ENCODE peak calls at places on chromosomes 6 and 20, in seven cellular contexts. T is OCI-LY7, B is psoas muscle, P is heart left ventricle, E is progenitor cell of endocrine pancreas, F is IMR-90, L is pancreas. W is an unnamed sample.

GRCh38 chr6:55058682-55059081 is 115.6 kb upstream of the HCRTR2 start:
- DNase-seq in T (no peak), B (no peak), P (no peak), E (no peak), F (no peak), L (no peak), W (no peak)

GRCh38 chr6:56806368-56806767 is 148.5 kb upstream of the BEND6 start:
- DNase-seq in T (no peak), B (no peak), P (no peak), E (no peak), F (no peak), L (no peak), W (no peak)

GRCh38 chr20:10721112-10721896 is 47.5 kb upstream of the JAG1 start:
- DNase-seq in T (no peak), B (no peak), P (no peak), E (no peak), F (peak), L (no peak), W (no peak)

GRCh38 chr6:72622094-72622540 is 253 bp downstream of the KCNQ5 start:
- DNase-seq in T (peak), B (peak), P (peak), E (peak), F (peak), L (peak), W (no peak)

GRCh38 chr6:16966821-16967817 is 134.7 kb upstream of the STMND1 start:
- DNase-seq in T (no peak), B (no peak), P (no peak), E (no peak), F (no peak), L (no peak), W (no peak)

GRCh38 chr6:127582777-127583462 is 5.9 kb downstream of the C6orf58 start:
- DNase-seq in T (no peak), B (no peak), P (no peak), E (no peak), F (peak), L (no peak), W (no peak)

GRCh38 chr6:127051571-127052260 is 66.8 kb upstream of the RSPO3 start:
- DNase-seq in T (no peak), B (no peak), P (no peak), E (no peak), F (peak), L (no peak), W (no peak)

GRCh38 chr20:63290677-63291472 is 2.1 kb upstream of the COL20A1 start:
- DNase-seq in T (peak), B (peak), P (peak), E (peak), F (peak), L (peak), W (peak)

GRCh38 chr6:37048851-37049734 is 43.6 kb downstream of the FGD2 start:
- DNase-seq in T (peak), B (peak), P (no peak), E (no peak), F (peak), L (peak), W (peak)

GRCh38 chr6:89311853-89312531 is 3.1 kb downstream of the GABRR2 start:
- DNase-seq in T (peak), B (peak), P (peak), E (peak), F (peak), L (no peak), W (peak)

GRCh38 chr6:132819405-132820145 is 5.2 kb downstream of the RPS12 start:
- DNase-seq in T (peak), B (no peak), P (no peak), E (no peak), F (peak), L (no peak), W (no peak)

GRCh38 chr6:28634758-28635546 is 109.3 kb downstream of the GPX5 start:
- DNase-seq in T (no peak), B (no peak), P (no peak), E (no peak), F (no peak), L (no peak), W (no peak)

GRCh38 chr20:49790077-49790798 is 22.4 kb upstream of the SLC9A8 start:
- DNase-seq in T (no peak), B (peak), P (no peak), E (no peak), F (peak), L (no peak), W (no peak)

GRCh38 chr6:31821301-31822037 is 6.1 kb upstream of the HSPA1B start:
- DNase-seq in T (peak), B (peak), P (peak), E (peak), F (peak), L (peak), W (peak)

GRCh38 chr6:35267897-35268296 is 8.4 kb downstream of the ZNF76 start:
- DNase-seq in T (no peak), B (no peak), P (no peak), E (no peak), F (no peak), L (no peak), W (no peak)

GRCh38 chr6:45677381-45677992 is 299.8 kb upstream of the SUPT3H start:
- DNase-seq in T (peak), B (no peak), P (no peak), E (no peak), F (peak), L (no peak), W (peak)

GRCh38 chr6:20211941-20212391 is 303 bp downstream of the MBOAT1 start:
- DNase-seq in T (no peak), B (no peak), P (peak), E (no peak), F (no peak), L (peak), W (peak)

GRCh38 chr6:15962449-15962764 is 166.5 kb upstream of the MYLIP start:
- DNase-seq in T (peak), B (no peak), P (no peak), E (no peak), F (peak), L (no peak), W (no peak)

GRCh38 chr6:16355699-16356481 is 117.5 kb downstream of the GMPR start:
- DNase-seq in T (no peak), B (no peak), P (no peak), E (no peak), F (no peak), L (no peak), W (no peak)

GRCh38 chr6:166673309-166673708 is 46.3 kb upstream of the RPS6KA2 start:
- DNase-seq in T (no peak), B (no peak), P (no peak), E (no peak), F (no peak), L (peak), W (no peak)

GRCh38 chr20:33450867-33451266 is 7.3 kb upstream of the SNTA1 start:
- DNase-seq in T (no peak), B (no peak), P (no peak), E (no peak), F (peak), L (no peak), W (peak)

GRCh38 chr6:52243282-52243893 is 912 bp downstream of the IL17F start:
- DNase-seq in T (no peak), B (no peak), P (no peak), E (no peak), F (peak), L (no peak), W (no peak)

GRCh38 chr20:4795394-4795793 is 73.7 kb downstream of the PRND start:
- DNase-seq in T (no peak), B (no peak), P (no peak), E (no peak), F (peak), L (no peak), W (no peak)

GRCh38 chr6:96235927-96236326 is 220.2 kb downstream of the FUT9 start:
- DNase-seq in T (no peak), B (no peak), P (no peak), E (no peak), F (no peak), L (no peak), W (no peak)

GRCh38 chr6:25223421-25224052 is 55.6 kb upstream of the CARMIL1 start:
- DNase-seq in T (peak), B (peak), P (peak), E (peak), F (peak), L (no peak), W (peak)

GRCh38 chr6:70145178-70145577 is 157.7 kb downstream of the COL9A1 start:
- DNase-seq in T (no peak), B (no peak), P (no peak), E (no peak), F (no peak), L (no peak), W (no peak)

GRCh38 chr20:8344106-8344505 is 212.0 kb downstream of the PLCB1 start:
- DNase-seq in T (no peak), B (no peak), P (no peak), E (no peak), F (no peak), L (no peak), W (no peak)

GRCh38 chr20:18783385-18783959 is 30.1 kb upstream of the SCP2D1 start:
- DNase-seq in T (no peak), B (no peak), P (no peak), E (no peak), F (no peak), L (no peak), W (no peak)

GRCh38 chr20:18790787-18791186 is 22.8 kb upstream of the SCP2D1 start:
- DNase-seq in T (no peak), B (no peak), P (no peak), E (no peak), F (no peak), L (no peak), W (no peak)

GRCh38 chr20:18793625-18794427 is 19.8 kb upstream of the SCP2D1 start:
- DNase-seq in T (peak), B (peak), P (peak), E (peak), F (peak), L (peak), W (peak)

GRCh38 chr20:18788021-18788420 is 25.6 kb upstream of the SCP2D1 start:
- DNase-seq in T (no peak), B (no peak), P (no peak), E (no peak), F (no peak), L (no peak), W (no peak)
- TF ChIP-seq CTCF in T (no peak), B (no peak), P (no peak), E (no peak), F (no peak), L (no peak), W (no peak)

GRCh38 chr20:653110-653589 is at the start of gene SRXN1:
- DNase-seq in T (peak), B (peak), P (peak), E (peak), F (peak), L (peak), W (peak)
- TF ChIP-seq CTCF in T (peak), B (peak), P (peak), E (peak), F (peak), L (peak), W (peak)

GRCh38 chr20:6765469-6766058 is 1.9 kb upstream of the BMP2 start:
- DNase-seq in T (peak), B (no peak), P (no peak), E (no peak), F (peak), L (no peak), W (peak)
- TF ChIP-seq CTCF in T (peak), B (peak), P (peak), E (peak), F (peak), L (peak), W (peak)

GRCh38 chr6:169487579-169488205 is 214.1 kb downstream of the WDR27 start:
- DNase-seq in T (no peak), B (no peak), P (no peak), E (no peak), F (peak), L (no peak), W (peak)
- TF ChIP-seq CTCF in T (no peak), B (no peak), P (peak), E (no peak), F (peak), L (no peak), W (no peak)

W was measured in Calu3.